ENCODE peak calls at places on chromosomes 16 and 17, in eight cellular contexts. H, I, S, P, O, R, X and Q are unnamed samples.

GRCh38 chr16:72094266-72094610 is 591 bp downstream of the DHX38 start:
- DNase-seq in H (no peak), I (no peak), S (no peak), P (no peak), O (no peak), R (no peak), X (no peak), Q (no peak)

GRCh38 chr17:13393841-13394710 is 207.7 kb downstream of the HS3ST3A1 start:
- DNase-seq in H (peak; percentile 94), I (no peak), S (no peak), P (no peak), O (peak; percentile 82), R (no peak), X (no peak), Q (no peak)

GRCh38 chr17:68646626-68647526 is 45.7 kb upstream of the FAM20A start:
- DNase-seq in H (no peak), I (no peak), S (peak; percentile 60), P (no peak), O (peak; percentile 19), R (no peak), X (no peak), Q (no peak)

GRCh38 chr16:70159355-70160348 is 13.9 kb upstream of the CLEC18C start:
- DNase-seq in H (peak; percentile 58), I (no peak), S (no peak), P (no peak), O (peak; percentile 45), R (no peak), X (no peak), Q (no peak)

GRCh38 chr17:39666601-39667261 is 1.5 kb upstream of the PNMT start:
- DNase-seq in H (no peak), I (no peak), S (no peak), P (peak; percentile 77), O (no peak), R (peak; percentile 85), X (peak; percentile 72), Q (no peak)

GRCh38 chr16:79767597-79768280 is 167.2 kb upstream of the MAF start:
- DNase-seq in H (no peak), I (no peak), S (peak; percentile 40), P (peak; percentile 19), O (peak; percentile 64), R (no peak), X (peak; percentile 37), Q (peak; percentile 55)

GRCh38 chr16:63804126-63804525 is 1317.7 kb downstream of the CDH11 start:
- DNase-seq in H (no peak), I (no peak), S (no peak), P (no peak), O (no peak), R (no peak), X (no peak), Q (no peak)

GRCh38 chr17:15398291-15398690 is 56.9 kb upstream of the TEKT3 start:
- DNase-seq in H (peak; percentile 50), I (no peak), S (no peak), P (no peak), O (peak; percentile 32), R (no peak), X (no peak), Q (no peak)

GRCh38 chr16:72569677-72570076 is 397.7 kb upstream of the PMFBP1 start:
- DNase-seq in H (no peak), I (no peak), S (no peak), P (no peak), O (no peak), R (no peak), X (no peak), Q (no peak)

GRCh38 chr17:45381001-45381400 is 51.7 kb downstream of the ARHGAP27 start:
- DNase-seq in H (no peak), I (no peak), S (peak; percentile 58), P (no peak), O (peak; percentile 27), R (no peak), X (no peak), Q (no peak)

GRCh38 chr17:38428150-38428642 is at the start of gene ARHGAP23:
- DNase-seq in H (peak; percentile 72), I (peak; percentile 84), S (peak; percentile 64), P (peak; percentile 57), O (peak; percentile 76), R (peak; percentile 77), X (peak; percentile 67), Q (peak; percentile 58)

GRCh38 chr17:49616546-49617205 is 41.0 kb downstream of the NXPH3 start:
- DNase-seq in H (no peak), I (no peak), S (peak; percentile 52), P (peak; percentile 83), O (peak; percentile 93), R (peak; percentile 75), X (no peak), Q (peak; percentile 57)

GRCh38 chr16:16045879-16046278 is 96.5 kb downstream of the ABCC1 start:
- DNase-seq in H (no peak), I (peak; percentile 71), S (no peak), P (no peak), O (no peak), R (no peak), X (no peak), Q (no peak)

GRCh38 chr17:37190493-37190892 is 185.3 kb upstream of the C17orf78 start:
- DNase-seq in H (no peak), I (no peak), S (no peak), P (no peak), O (no peak), R (no peak), X (no peak), Q (no peak)
- TF ChIP-seq CTCF in H (no peak), I (peak; percentile 45), S (no peak), P (no peak), O (peak; percentile 19), R (no peak), X (no peak), Q (no peak)

DNA sequence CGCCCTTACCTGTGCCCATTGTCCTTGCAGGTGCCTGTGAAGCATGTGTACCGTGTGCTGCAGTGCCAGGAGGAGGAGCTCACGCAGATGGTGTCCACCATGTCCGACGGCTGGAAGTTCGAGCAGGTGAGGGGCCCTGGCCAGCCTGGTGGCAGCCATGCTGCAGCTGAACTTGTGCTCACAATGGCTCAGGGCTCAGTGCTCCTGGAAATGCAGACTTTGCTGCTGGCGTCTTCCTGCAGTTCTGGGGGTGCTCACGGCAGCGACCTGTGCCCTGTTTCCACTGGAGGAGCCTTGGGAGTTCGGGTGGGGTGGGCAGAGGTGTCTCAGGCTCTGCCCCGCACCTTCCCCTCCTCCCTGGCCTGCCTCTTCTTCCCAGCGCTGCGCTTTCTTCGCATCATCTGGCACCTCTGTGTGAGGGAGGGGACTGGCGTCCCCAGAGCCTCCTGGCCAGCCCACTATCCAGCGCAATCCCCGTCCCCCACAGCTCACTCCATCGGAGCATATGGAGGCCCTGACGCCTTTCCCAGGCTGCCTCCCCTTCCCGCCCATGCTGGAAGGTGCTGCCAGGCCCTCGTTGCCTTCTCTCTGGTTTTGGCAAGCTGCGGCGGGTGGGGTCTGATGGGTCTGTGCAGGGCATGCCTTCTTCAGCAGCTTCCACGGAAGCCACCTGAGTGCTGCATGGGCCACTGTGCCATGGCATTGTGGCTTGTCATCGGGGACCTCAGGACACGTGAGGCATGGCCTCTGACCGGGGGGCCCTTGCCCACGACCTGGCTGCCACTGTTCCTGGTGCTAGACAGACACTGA is 17.7 kb downstream of the KCTD5 start:
- DNase-seq in H (no peak), I (no peak), S (no peak), P (no peak), O (no peak), R (no peak), X (no peak), Q (no peak)
- H3K4me1 ChIP-seq in H (no peaks in the 10 kb centered on the region), I (no peaks in the 10 kb centered on the region), S (no peaks in the 10 kb centered on the region), P (no peaks in the 10 kb centered on the region), O (no peaks in the 10 kb centered on the region), R (peaks cover 22% of the 10 kb centered on the region), X (no peaks in the 10 kb centered on the region), Q (no peaks in the 10 kb centered on the region)

GRCh38 chr16:31504159-31504558 is 4.0 kb downstream of the RUSF1 start:
- DNase-seq in H (no peak), I (no peak), S (no peak), P (no peak), O (no peak), R (no peak), X (no peak), Q (no peak)

GRCh38 chr16:31501966-31502348 is 6.2 kb downstream of the RUSF1 start:
- DNase-seq in H (no peak), I (no peak), S (no peak), P (no peak), O (no peak), R (no peak), X (no peak), Q (no peak)

GRCh38 chr16:31502981-31503380 is 5.2 kb downstream of the RUSF1 start:
- DNase-seq in H (peak; percentile 43), I (no peak), S (no peak), P (no peak), O (peak; percentile 25), R (no peak), X (no peak), Q (no peak)

GRCh38 chr16:31499928-31500327 is 8.3 kb downstream of the RUSF1 start:
- DNase-seq in H (no peak), I (no peak), S (no peak), P (no peak), O (no peak), R (no peak), X (no peak), Q (no peak)

GRCh38 chr16:31501226-31501965 is 6.8 kb downstream of the RUSF1 start:
- DNase-seq in H (no peak), I (no peak), S (no peak), P (no peak), O (no peak), R (no peak), X (no peak), Q (no peak)
- TF ChIP-seq CTCF in H (no peak), I (no peak), S (no peak), P (no peak), O (no peak), R (no peak), X (no peak), Q (no peak)

DNA sequence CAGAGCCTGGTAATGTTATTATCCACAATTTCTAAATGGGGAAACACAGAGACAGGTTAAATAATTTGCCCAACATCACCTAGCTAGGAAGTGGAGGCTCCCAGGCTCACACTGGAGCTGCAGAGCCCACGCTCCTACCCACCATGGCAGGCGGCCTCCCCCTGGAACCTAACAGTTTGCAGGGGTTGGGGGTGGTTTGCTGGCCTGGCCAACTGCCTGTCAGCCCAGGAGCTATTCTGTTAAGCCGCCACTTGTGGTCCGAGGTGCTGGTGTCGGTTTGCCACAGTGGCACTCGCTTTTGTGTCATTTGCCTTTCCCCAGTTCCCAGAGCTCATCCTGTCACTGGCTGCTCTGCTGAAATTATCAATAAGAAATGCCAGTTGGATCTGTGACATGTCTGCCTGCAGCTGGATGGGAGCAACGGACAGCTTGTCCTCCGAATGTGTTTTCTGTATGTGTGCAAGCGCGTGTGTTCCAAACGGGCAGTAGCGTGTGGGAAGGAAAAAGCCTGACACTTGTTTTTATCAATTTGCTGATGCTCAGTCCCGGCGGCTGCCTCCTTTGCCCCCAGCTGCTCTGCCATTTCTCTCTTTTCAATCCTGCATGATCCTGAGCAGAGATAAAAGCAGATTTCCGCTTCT is 3.8 kb downstream of the PRCD start:
- DNase-seq in H (no peak), I (peak; percentile 32), S (no peak), P (no peak), O (no peak), R (peak; percentile 21), X (no peak), Q (no peak)
- H3K4me1 ChIP-seq in H (peaks cover 22% of the 10 kb centered on the region), I (peaks cover 2% of the 10 kb centered on the region), S (peaks cover 43% of the 10 kb centered on the region), P (peaks cover 28% of the 10 kb centered on the region), O (peaks cover 36% of the 10 kb centered on the region), R (peaks cover 90% of the 10 kb centered on the region), X (no peaks in the 10 kb centered on the region), Q (peaks cover 17% of the 10 kb centered on the region)